ENCODE peak calls at places on chromosomes 12 and 14, in five cellular contexts. S is CD8-positive, alpha-beta T cell; I is BE2C; L is right atrium auricular region; G is fibroblast of lung. P is an unnamed sample. For H3K4me1, the result is how much of the 10 kb centered on the place peaks cover.

GRCh38 chr12:57237952-57238853 is 8.7 kb downstream of the SHMT2 start:
- DNase-seq in G (peak), I (no peak), S (peak), L (no peak), P (no peak)

GRCh38 chr12:89370850-89371249 is 18.5 kb upstream of the DUSP6 start:
- DNase-seq in S (no peak), I (no peak), G (peak), L (no peak), P (no peak)

GRCh38 chr12:47844264-47845020 is 24.7 kb upstream of the HDAC7 start:
- DNase-seq in L (no peak), G (peak), I (no peak), S (no peak), P (no peak)

GRCh38 chr12:54404061-54405004 is 14.7 kb downstream of the ITGA5 start:
- DNase-seq in S (peak), G (peak), I (peak), L (no peak), P (peak)

GRCh38 chr12:66217342-66217929 is 28.4 kb downstream of the IRAK3 start:
- DNase-seq in G (no peak), I (no peak), S (no peak), L (no peak), P (no peak)

GRCh38 chr12:32809846-32810245 is 54.1 kb upstream of the YARS2 start:
- DNase-seq in I (no peak), G (no peak), S (no peak), L (no peak), P (no peak)

GRCh38 chr14:69644814-69645213 is 33.4 kb downstream of the SUSD6 start:
- DNase-seq in I (no peak), L (no peak), G (no peak), S (no peak), P (no peak)

GRCh38 chr12:81573228-81573627 is 185.9 kb downstream of the PPFIA2 start:
- DNase-seq in L (no peak), G (peak), S (no peak), I (no peak), P (no peak)

GRCh38 chr14:76954371-76954770 is 74.1 kb downstream of the IRF2BPL start:
- DNase-seq in G (no peak), S (no peak), L (no peak), I (no peak), P (no peak)

GRCh38 chr14:68715032-68715924 is 77.6 kb downstream of the ZFP36L1 start:
- DNase-seq in S (no peak), L (no peak), G (no peak), I (no peak), P (no peak)

GRCh38 chr14:37172024-37172869 is at the start of gene SLC25A21:
- DNase-seq in G (peak), L (peak), S (no peak), I (no peak), P (no peak)

GRCh38 chr12:75011120-75011519 is 198.5 kb downstream of the KCNC2 start:
- DNase-seq in L (no peak), S (no peak), G (no peak), I (no peak), P (no peak)

GRCh38 chr12:74337951-74338350 is 199.7 kb upstream of the ATXN7L3B start:
- DNase-seq in I (no peak), G (peak), S (no peak), L (no peak), P (no peak)

GRCh38 chr12:50620050-50620974 is 115.5 kb downstream of the DIP2B start:
- DNase-seq in I (peak), L (no peak), G (peak), S (no peak), P (no peak)

GRCh38 chr12:50620975-50621360 is 116.2 kb downstream of the DIP2B start:
- DNase-seq in S (no peak), I (no peak), L (no peak), G (no peak), P (no peak)

GRCh38 chr12:50618864-50619609 is 114.3 kb downstream of the DIP2B start:
- DNase-seq in S (no peak), I (no peak), G (peak), L (no peak), P (no peak)

GRCh38 chr12:50619610-50619958 is 114.8 kb downstream of the DIP2B start:
- DNase-seq in S (no peak), I (no peak), L (no peak), G (no peak), P (no peak)

DNA sequence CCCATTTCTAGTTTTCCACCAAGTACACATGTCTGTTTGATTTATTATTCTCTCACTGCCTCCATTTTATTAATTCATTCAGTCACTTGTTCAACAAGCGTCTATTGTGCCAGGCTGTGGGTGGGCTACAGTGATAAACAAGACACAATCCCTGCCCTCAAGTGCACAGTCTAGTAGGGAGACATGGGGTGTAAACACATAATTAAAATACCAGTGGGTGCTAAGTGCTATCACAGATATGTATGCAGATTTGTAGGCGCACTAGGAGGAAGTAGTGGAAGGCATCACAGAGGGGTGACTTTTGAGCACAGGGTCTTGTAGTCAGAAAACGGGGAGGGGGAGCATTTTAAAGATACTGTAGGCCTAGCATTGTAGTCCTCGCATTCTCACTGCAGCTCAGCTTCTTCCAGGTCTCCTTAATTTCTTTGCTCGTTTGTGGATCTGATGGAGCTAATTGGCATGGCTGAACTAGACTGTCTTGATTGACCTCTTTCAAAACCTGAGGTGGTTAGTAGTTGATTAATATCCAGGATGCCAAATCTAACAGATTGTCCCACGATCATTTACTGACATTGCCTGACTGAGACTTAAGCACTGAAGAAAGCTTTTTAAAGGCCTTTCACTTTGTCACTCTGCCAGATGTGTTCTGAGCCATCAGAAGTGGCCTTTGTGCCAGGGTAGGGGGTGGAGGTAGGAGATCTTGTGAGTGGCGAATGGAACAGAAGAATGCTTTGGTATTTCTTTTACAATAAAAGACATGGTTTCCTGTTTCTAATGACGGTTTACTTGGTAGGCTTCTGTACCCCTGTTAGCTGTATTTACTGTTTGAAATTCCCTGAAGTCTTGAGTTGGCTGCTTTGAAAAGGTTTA is 116.9 kb downstream of the DIP2B start:
- DNase-seq in I (no peak), L (no peak), G (no peak), S (no peak), P (no peak)
- H3K4me1 ChIP-seq in I (under half), L (under half), G (under half), S (under half), P (under half)

DNA sequence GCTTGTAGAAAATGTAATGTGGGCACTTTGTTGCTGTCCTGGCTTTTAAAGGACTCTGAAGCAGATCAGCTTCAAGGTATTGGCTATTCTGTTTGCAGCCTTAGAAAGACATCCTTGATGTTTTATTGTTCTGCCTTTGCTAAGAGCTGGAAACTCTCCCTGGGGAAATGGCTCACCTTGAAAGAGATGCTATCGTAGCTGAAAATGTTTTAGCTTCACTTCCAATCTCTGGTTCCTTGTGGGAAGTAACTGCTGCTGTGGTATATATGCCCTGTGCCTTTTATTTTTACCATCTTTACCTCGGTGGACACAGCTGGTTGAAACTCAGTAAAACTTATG is 124.4 kb upstream of the HIF1A start:
- DNase-seq in I (no peak), G (no peak), L (no peak), S (no peak), P (no peak)
- H3K4me3 ChIP-seq in I (no peak), G (no peak), L (no peak), S (no peak), P (no peak)

GRCh38 chr12:12881495-12881894 is 9.9 kb upstream of the GPRC5A start:
- DNase-seq in S (no peak), L (no peak), G (no peak), I (no peak), P (no peak)
- H3K4me1 ChIP-seq in S (under half), L (under half), G (under half), I (under half), P (under half)

GRCh38 chr14:105067140-105067968 is 2.1 kb upstream of the GPR132 start:
- DNase-seq in L (no peak), S (peak), G (no peak), I (no peak), P (peak)

GRCh38 chr14:105069554-105069886 is 4.3 kb upstream of the GPR132 start:
- DNase-seq in I (no peak), L (no peak), G (no peak), S (no peak), P (no peak)

GRCh38 chr14:105066285-105067071 is 1.2 kb upstream of the GPR132 start:
- DNase-seq in L (no peak), S (no peak), I (no peak), G (no peak), P (no peak)

GRCh38 chr14:105068818-105069217 is 3.6 kb upstream of the GPR132 start:
- DNase-seq in L (no peak), I (no peak), G (no peak), S (no peak), P (no peak)

GRCh38 chr14:105067969-105068301 is 2.7 kb upstream of the GPR132 start:
- DNase-seq in S (no peak), L (no peak), I (no peak), G (no peak), P (no peak)
- H3K4me3 ChIP-seq in S (no peak), L (no peak), I (no peak), G (no peak), P (no peak)

GRCh38 chr12:31386364-31386777 is 60.4 kb upstream of the SINHCAF start:
- DNase-seq in I (no peak), S (no peak), L (no peak), G (no peak), P (no peak)

GRCh38 chr12:31388713-31389112 is 62.8 kb upstream of the SINHCAF start:
- DNase-seq in L (no peak), S (no peak), I (no peak), G (no peak), P (no peak)

GRCh38 chr12:31390991-31391390 is 65.0 kb upstream of the SINHCAF start:
- DNase-seq in I (no peak), G (no peak), S (no peak), L (no peak), P (no peak)

GRCh38 chr12:31387011-31387410 is 61.1 kb upstream of the SINHCAF start:
- DNase-seq in G (no peak), I (no peak), L (no peak), S (no peak), P (no peak)

GRCh38 chr12:31387466-31387865 is 61.5 kb upstream of the SINHCAF start:
- DNase-seq in G (no peak), I (no peak), S (no peak), L (no peak), P (no peak)
- H3K4me1 ChIP-seq in G (under half), I (under half), S (under half), L (under half), P (under half)